ENCODE peak calls at places on chromosomes 2 and 18, in six cellular contexts. One of them, this sample, is unnamed.

GRCh38 chr2:227238242-227239237 is 74.1 kb downstream of the COL4A3 start:
- DNase-seq in IMR-90: peak
- DNase-seq in H9: peak
- DNase-seq in neuronal stem cell: peak
- DNase-seq in H1: peak
- DNase-seq in trophoblast cell: peak
- DNase-seq in this sample: peak

GRCh38 chr2:168160897-168161296 is 86.5 kb downstream of the STK39 start:
- DNase-seq in IMR-90: no peak
- DNase-seq in H9: peak
- DNase-seq in neuronal stem cell: no peak
- DNase-seq in H1: no peak
- DNase-seq in trophoblast cell: no peak
- DNase-seq in this sample: no peak

GRCh38 chr2:61520261-61520660 is 17.9 kb downstream of the XPO1 start:
- DNase-seq in IMR-90: no peak
- DNase-seq in H9: no peak
- DNase-seq in neuronal stem cell: no peak
- DNase-seq in H1: no peak
- DNase-seq in trophoblast cell: no peak
- DNase-seq in this sample: no peak

GRCh38 chr2:36371963-36372391 is 16.4 kb downstream of the CRIM1 start:
- DNase-seq in IMR-90: peak
- DNase-seq in H9: no peak
- DNase-seq in neuronal stem cell: no peak
- DNase-seq in H1: no peak
- DNase-seq in trophoblast cell: peak
- DNase-seq in this sample: peak

GRCh38 chr2:132733119-132733518 is 63.1 kb upstream of the LYPD1 start:
- DNase-seq in IMR-90: peak
- DNase-seq in H9: no peak
- DNase-seq in neuronal stem cell: no peak
- DNase-seq in H1: no peak
- DNase-seq in trophoblast cell: no peak
- DNase-seq in this sample: no peak

GRCh38 chr2:85994421-85994777 is 105.6 kb upstream of the ST3GAL5 start:
- DNase-seq in IMR-90: no peak
- DNase-seq in H9: no peak
- DNase-seq in neuronal stem cell: no peak
- DNase-seq in H1: no peak
- DNase-seq in trophoblast cell: no peak
- DNase-seq in this sample: no peak

GRCh38 chr2:15776629-15776919 is 163.8 kb upstream of the MYCN start:
- DNase-seq in IMR-90: no peak
- DNase-seq in H9: no peak
- DNase-seq in neuronal stem cell: no peak
- DNase-seq in H1: no peak
- DNase-seq in trophoblast cell: no peak
- DNase-seq in this sample: no peak

GRCh38 chr2:209872675-209873074 is 101.0 kb downstream of the UNC80 start:
- DNase-seq in IMR-90: no peak
- DNase-seq in H9: peak
- DNase-seq in neuronal stem cell: peak
- DNase-seq in H1: peak
- DNase-seq in trophoblast cell: no peak
- DNase-seq in this sample: no peak

GRCh38 chr2:242040681-242041080 is 171.2 kb downstream of the RTP5 start:
- DNase-seq in IMR-90: no peak
- DNase-seq in H9: peak
- DNase-seq in neuronal stem cell: no peak
- DNase-seq in H1: no peak
- DNase-seq in trophoblast cell: no peak
- DNase-seq in this sample: no peak

GRCh38 chr2:10091182-10091932 is 11.1 kb upstream of the CYS1 start:
- DNase-seq in IMR-90: no peak
- DNase-seq in H9: peak
- DNase-seq in neuronal stem cell: no peak
- DNase-seq in H1: no peak
- DNase-seq in trophoblast cell: no peak
- DNase-seq in this sample: no peak

GRCh38 chr2:236814558-236814957 is 244.9 kb downstream of the ACKR3 start:
- DNase-seq in IMR-90: no peak
- DNase-seq in H9: no peak
- DNase-seq in neuronal stem cell: no peak
- DNase-seq in H1: no peak
- DNase-seq in trophoblast cell: no peak
- DNase-seq in this sample: no peak

GRCh38 chr2:155663265-155663664 is 669.3 kb downstream of the NR4A2 start:
- DNase-seq in IMR-90: no peak
- DNase-seq in H9: no peak
- DNase-seq in neuronal stem cell: no peak
- DNase-seq in H1: no peak
- DNase-seq in trophoblast cell: no peak
- DNase-seq in this sample: no peak

GRCh38 chr2:115400940-115401339 is 958.5 kb downstream of the DPP10 start:
- DNase-seq in IMR-90: no peak
- DNase-seq in H9: no peak
- DNase-seq in neuronal stem cell: no peak
- DNase-seq in H1: no peak
- DNase-seq in trophoblast cell: no peak
- DNase-seq in this sample: no peak

GRCh38 chr2:121873870-121874269 is 118.4 kb downstream of the TSN start:
- DNase-seq in IMR-90: no peak
- DNase-seq in H9: no peak
- DNase-seq in neuronal stem cell: peak
- DNase-seq in H1: no peak
- DNase-seq in trophoblast cell: no peak
- DNase-seq in this sample: no peak

GRCh38 chr2:20050104-20050711 is 1.2 kb downstream of the LAPTM4A start:
- DNase-seq in IMR-90: peak
- DNase-seq in H9: no peak
- DNase-seq in neuronal stem cell: no peak
- DNase-seq in H1: no peak
- DNase-seq in trophoblast cell: no peak
- DNase-seq in this sample: peak

GRCh38 chr2:10471046-10471571 is 23.0 kb upstream of the ODC1 start:
- DNase-seq in IMR-90: no peak
- DNase-seq in H9: no peak
- DNase-seq in neuronal stem cell: no peak
- DNase-seq in H1: no peak
- DNase-seq in trophoblast cell: no peak
- DNase-seq in this sample: no peak

GRCh38 chr2:23566236-23567142 is 181.5 kb downstream of the KLHL29 start:
- DNase-seq in IMR-90: peak
- DNase-seq in H9: peak
- DNase-seq in neuronal stem cell: no peak
- DNase-seq in H1: peak
- DNase-seq in trophoblast cell: no peak
- DNase-seq in this sample: peak

GRCh38 chr2:23615216-23616020 is 230.4 kb downstream of the KLHL29 start:
- DNase-seq in IMR-90: no peak
- DNase-seq in H9: no peak
- DNase-seq in neuronal stem cell: no peak
- DNase-seq in H1: no peak
- DNase-seq in trophoblast cell: no peak
- DNase-seq in this sample: no peak

GRCh38 chr2:232888839-232889529 is 18.9 kb downstream of the SNORC start:
- DNase-seq in IMR-90: no peak
- DNase-seq in H9: no peak
- DNase-seq in neuronal stem cell: no peak
- DNase-seq in H1: no peak
- DNase-seq in trophoblast cell: no peak
- DNase-seq in this sample: no peak

GRCh38 chr18:41265047-41265446 is 690.0 kb upstream of the PIK3C3 start:
- DNase-seq in IMR-90: peak
- DNase-seq in H9: no peak
- DNase-seq in neuronal stem cell: no peak
- DNase-seq in H1: no peak
- DNase-seq in trophoblast cell: no peak
- DNase-seq in this sample: peak

GRCh38 chr2:139805378-139805777 is 1025.2 kb upstream of the NXPH2 start:
- DNase-seq in IMR-90: no peak
- DNase-seq in H9: no peak
- DNase-seq in neuronal stem cell: no peak
- DNase-seq in H1: no peak
- DNase-seq in trophoblast cell: no peak
- DNase-seq in this sample: no peak

GRCh38 chr2:108449410-108450200 is 599 bp downstream of the GCC2 start:
- DNase-seq in IMR-90: peak
- DNase-seq in H9: no peak
- DNase-seq in neuronal stem cell: no peak
- DNase-seq in H1: no peak
- DNase-seq in trophoblast cell: no peak
- DNase-seq in this sample: peak

GRCh38 chr2:189337648-189338047 is 103.6 kb upstream of the WDR75 start:
- DNase-seq in IMR-90: peak
- DNase-seq in H9: no peak
- DNase-seq in neuronal stem cell: no peak
- DNase-seq in H1: no peak
- DNase-seq in trophoblast cell: no peak
- DNase-seq in this sample: peak

DNA sequence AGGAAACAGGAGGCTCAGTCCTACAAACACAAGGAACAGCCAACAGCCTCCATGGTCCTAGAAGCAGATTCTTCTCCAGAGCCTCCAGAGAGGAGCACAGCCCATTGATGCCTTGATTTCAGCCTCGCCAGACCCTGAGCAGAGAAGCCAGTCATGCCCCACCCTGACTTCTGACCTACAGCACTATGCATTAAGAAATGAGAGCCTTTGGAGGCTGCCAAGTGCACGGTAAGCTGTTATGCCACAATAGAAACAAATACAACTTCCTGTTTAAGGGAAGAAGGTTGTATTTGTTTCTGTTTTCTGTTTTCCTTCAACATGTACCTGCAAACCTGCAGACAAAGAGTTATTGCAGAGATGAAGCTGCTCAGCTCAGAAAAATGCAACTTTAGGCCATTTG is 181.3 kb upstream of the AGAP1 start:
- DNase-seq in IMR-90: no peak
- DNase-seq in H9: no peak
- DNase-seq in neuronal stem cell: no peak
- DNase-seq in H1: no peak
- DNase-seq in trophoblast cell: no peak
- DNase-seq in this sample: no peak
- H2AFZ ChIP-seq in IMR-90: no peak
- H2AFZ ChIP-seq in H9: no peak
- H2AFZ ChIP-seq in neuronal stem cell: no peak
- H2AFZ ChIP-seq in H1: no peak
- H2AFZ ChIP-seq in trophoblast cell: no peak
- H2AFZ ChIP-seq in this sample: no peak

DNA sequence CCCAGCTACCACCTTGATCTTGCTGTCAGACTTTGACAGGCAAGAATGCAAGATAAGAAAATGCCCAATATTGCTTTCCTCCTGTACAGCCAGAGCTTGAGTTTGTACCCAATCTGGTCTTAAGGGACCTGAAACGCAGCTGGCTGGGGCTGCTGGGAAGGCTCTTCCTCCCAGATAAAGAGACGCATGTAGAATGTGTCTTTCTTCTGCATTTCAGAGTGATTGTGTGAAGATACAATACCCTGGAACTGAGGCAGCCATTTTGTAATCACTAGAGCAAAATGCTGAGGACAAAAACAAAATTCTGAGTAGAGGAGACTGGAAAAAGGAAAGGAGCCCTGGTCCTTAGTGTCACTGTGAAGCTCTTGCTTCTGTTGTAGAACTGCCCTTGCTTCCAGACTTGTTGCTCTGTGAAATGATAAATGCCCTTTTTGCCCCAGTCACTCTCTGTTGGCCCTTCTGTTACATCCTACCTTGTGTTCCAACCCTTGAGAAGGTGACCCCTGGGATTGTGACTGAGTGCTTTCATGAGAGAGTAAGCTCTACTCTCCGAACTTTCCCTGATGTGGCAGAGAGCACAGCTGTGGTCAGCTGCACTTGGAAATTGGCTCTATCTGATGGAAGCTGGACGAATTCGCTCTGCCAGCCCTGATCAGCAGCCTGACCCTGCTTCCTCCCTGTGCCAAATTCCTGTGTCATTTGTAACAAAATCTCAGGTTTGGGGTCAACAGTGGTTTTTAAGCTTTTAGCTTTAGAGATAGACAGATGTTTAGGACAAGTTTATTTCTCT is 137.4 kb upstream of the RBMS1 start:
- DNase-seq in IMR-90: peak
- DNase-seq in H9: no peak
- DNase-seq in neuronal stem cell: no peak
- DNase-seq in H1: no peak
- DNase-seq in trophoblast cell: no peak
- DNase-seq in this sample: peak
- H2BK120ac ChIP-seq in IMR-90: peak
- H2BK120ac ChIP-seq in H9: no peak
- H2BK120ac ChIP-seq in neuronal stem cell: no peak
- H2BK120ac ChIP-seq in H1: no peak
- H2BK120ac ChIP-seq in trophoblast cell: no peak
- H2BK120ac ChIP-seq in this sample: no peak

GRCh38 chr2:240359695-240360094 is 75.8 kb upstream of the GPC1 start:
- DNase-seq in IMR-90: no peak
- DNase-seq in H9: no peak
- DNase-seq in neuronal stem cell: no peak
- DNase-seq in H1: no peak
- DNase-seq in trophoblast cell: no peak
- DNase-seq in this sample: no peak
- H3K27ac ChIP-seq in IMR-90: no peak
- H3K27ac ChIP-seq in H9: no peak
- H3K27ac ChIP-seq in neuronal stem cell: no peak
- H3K27ac ChIP-seq in H1: no peak
- H3K27ac ChIP-seq in trophoblast cell: no peak
- H3K27ac ChIP-seq in this sample: no peak

GRCh38 chr2:46470114-46470628 is 9.2 kb upstream of the TMEM247 start:
- DNase-seq in IMR-90: no peak
- DNase-seq in H9: no peak
- DNase-seq in neuronal stem cell: no peak
- DNase-seq in H1: no peak
- DNase-seq in trophoblast cell: peak
- DNase-seq in this sample: no peak
- H2AFZ ChIP-seq in IMR-90: peak
- H2AFZ ChIP-seq in H9: no peak
- H2AFZ ChIP-seq in neuronal stem cell: no peak
- H2AFZ ChIP-seq in H1: no peak
- H2AFZ ChIP-seq in trophoblast cell: no peak
- H2AFZ ChIP-seq in this sample: no peak

DNA sequence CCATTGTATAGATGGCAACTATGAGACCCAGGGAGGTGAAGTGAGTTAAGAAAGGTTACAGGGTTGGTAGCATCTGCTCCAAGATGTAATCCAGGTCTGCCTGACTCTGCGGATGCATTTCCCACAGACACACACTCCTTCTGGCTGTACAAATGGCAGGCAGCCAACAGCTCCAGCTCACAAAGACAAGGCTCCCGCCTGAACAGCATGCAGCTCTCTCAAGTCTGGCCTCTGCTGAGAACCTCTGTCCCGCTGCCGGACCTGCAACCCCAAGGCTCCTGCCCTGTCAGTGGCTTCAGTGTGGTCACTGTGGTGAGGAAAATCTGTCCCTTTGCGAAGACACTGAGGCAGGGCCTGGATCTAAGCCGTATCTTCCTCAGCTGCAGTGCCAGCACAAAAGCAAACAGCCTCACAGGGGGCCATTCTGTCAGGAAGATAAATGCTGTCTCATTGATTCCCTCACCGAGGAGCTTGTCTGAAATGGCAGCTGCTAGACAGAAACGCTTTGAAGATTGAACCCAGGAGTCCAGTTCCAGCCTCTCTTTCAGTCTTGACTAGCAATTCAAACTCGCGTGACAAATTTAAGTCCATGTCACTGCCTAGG is 469.3 kb upstream of the MEX3C start:
- DNase-seq in IMR-90: no peak
- DNase-seq in H9: no peak
- DNase-seq in neuronal stem cell: no peak
- DNase-seq in H1: no peak
- DNase-seq in trophoblast cell: no peak
- DNase-seq in this sample: no peak
- H2BK120ac ChIP-seq in IMR-90: no peak
- H2BK120ac ChIP-seq in H9: no peak
- H2BK120ac ChIP-seq in neuronal stem cell: no peak
- H2BK120ac ChIP-seq in H1: no peak
- H2BK120ac ChIP-seq in trophoblast cell: no peak
- H2BK120ac ChIP-seq in this sample: no peak